ENCODE peak calls at places on chromosomes 12 and 14, in four cellular contexts. C is A549, J is SK-N-SH, X is H1. H is an unnamed sample.

GRCh38 chr14:65164068-65164824 is 61.9 kb upstream of the MAX start:
- DNase-seq in J (peak; percentile 63), X (no peak), C (peak; percentile 64), H (peak; percentile 43)

GRCh38 chr14:93702946-93703345 is 85.3 kb downstream of the PRIMA1 start:
- DNase-seq in J (no peak), C (no peak), X (no peak), H (no peak)

GRCh38 chr14:103485504-103485903 is 37.1 kb downstream of the CKB start:
- DNase-seq in J (no peak), C (no peak), X (no peak), H (no peak)

GRCh38 chr12:105466901-105467598 is 136.6 kb downstream of the C12orf75 start:
- DNase-seq in X (no peak), C (no peak), J (no peak), H (no peak)

GRCh38 chr14:95039993-95040348 is 117.4 kb downstream of the DICER1 start:
- DNase-seq in X (no peak), J (no peak), C (no peak), H (no peak)

GRCh38 chr12:25135531-25136154 is 59.3 kb downstream of the DNAI7 start:
- DNase-seq in J (no peak), X (no peak), C (no peak), H (peak; percentile 10)

GRCh38 chr12:117514016-117514415 is 152.6 kb upstream of the NOS1 start:
- DNase-seq in J (no peak), C (no peak), X (no peak), H (no peak)

GRCh38 chr14:95497561-95498011 is 18.9 kb downstream of the SYNE3 start:
- DNase-seq in J (peak; percentile 61), C (no peak), X (no peak), H (no peak)

GRCh38 chr14:39704581-39704980 is 272.3 kb upstream of the FBXO33 start:
- DNase-seq in C (no peak), X (no peak), J (no peak), H (no peak)

GRCh38 chr12:92108651-92109050 is 37.0 kb downstream of the BTG1 start:
- DNase-seq in X (no peak), C (no peak), J (peak; percentile 20), H (no peak)

GRCh38 chr12:82745807-82746206 is 59.1 kb downstream of the TMTC2 start:
- DNase-seq in X (no peak), C (no peak), J (no peak), H (no peak)
- TF ChIP-seq MAX in X (no peak), C (no peak), J (no peak), H (no peak)

GRCh38 chr12:57097554-57097835 is 8.6 kb downstream of the NAB2 start:
- DNase-seq in X (no peak), C (no peak), J (no peak), H (no peak)
- TF ChIP-seq EP300 in X (no peak), C (no peak), J (no peak), H (no peak)

DNA sequence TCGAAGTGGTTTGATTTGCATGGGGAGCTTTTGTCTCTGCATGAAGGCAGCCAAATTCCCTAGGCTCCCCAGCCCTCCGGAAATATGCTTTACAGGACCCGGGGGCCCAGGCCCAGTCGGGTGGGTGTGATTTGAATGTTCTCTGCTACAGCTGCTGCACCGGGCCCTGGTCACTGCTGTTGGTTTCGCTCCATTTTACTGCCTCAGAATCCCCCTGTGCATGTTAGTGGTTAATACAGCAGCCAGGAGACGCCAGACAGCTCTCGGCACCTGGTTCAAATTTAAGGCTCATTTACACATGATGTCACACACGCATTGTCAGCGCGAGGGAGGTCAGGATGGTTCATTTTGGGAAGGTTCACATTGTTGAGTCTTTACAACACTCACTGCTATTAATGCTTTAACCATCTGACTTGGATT is 99.6 kb downstream of the SLC38A6 start:
- DNase-seq in X (no peak), J (no peak), C (no peak), H (no peak)
- TF ChIP-seq MAX in X (no peak), J (no peak), C (no peak), H (no peak)

DNA sequence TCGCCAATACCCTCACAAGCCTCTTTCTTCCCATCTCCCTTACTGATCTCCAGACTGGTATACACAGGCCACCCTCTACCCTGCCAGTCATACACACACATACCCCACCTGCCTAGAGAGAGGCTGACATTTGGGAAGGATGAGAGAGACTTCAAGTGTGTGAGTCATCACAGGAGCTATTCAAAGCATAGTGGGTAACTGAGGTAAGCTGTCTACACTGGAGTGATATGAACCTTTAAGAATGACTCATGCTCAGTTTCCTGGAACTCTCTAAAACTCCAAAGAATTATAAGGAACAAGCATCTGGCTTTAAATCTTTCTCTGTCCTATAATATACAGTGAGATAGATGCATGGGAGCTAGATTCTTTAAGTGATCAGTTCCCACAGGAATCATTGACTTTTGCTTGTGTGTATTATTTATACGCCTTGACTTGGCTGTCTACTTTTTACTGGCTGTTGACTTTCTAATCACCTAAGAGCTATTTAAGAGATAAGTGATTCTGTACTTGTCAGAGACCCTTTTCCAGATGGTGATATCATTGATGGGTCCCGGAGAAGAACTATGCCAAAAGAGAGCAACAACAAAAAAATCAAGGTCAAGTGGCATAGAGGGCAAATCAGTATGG is 5.8 kb downstream of the IGF1 start:
- DNase-seq in J (no peak), X (no peak), C (no peak), H (no peak)
- TF ChIP-seq EP300 in J (peak; percentile 40), X (no peak), C (no peak), H (no peak)

DNA sequence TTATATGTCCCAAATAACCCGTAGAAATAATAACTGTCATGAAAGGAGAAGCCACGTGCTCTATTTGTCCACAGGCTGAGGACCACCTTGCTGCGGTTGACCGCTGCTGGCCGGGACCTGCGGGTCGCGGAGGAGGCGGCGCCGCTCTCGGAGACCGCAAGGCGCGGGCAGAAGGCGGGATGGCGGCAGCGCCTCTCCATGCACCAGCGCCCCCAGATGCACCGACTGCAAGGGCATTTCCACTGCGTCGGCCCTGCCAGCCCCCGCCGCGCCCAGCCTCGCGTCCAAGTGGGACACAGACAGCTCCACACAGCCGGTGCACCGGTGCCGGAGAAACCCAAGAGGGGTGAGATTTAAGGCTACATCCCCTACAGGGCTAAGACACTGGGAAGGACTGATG is 21.0 kb downstream of the RPGRIP1 start:
- DNase-seq in X (peak; percentile 19), J (peak; percentile 83), C (no peak), H (no peak)
- TF ChIP-seq MAX in X (peak; percentile 72), J (no peak), C (no peak), H (no peak)

GRCh38 chr14:54774824-54775223 is 127.8 kb downstream of the GCH1 start:
- DNase-seq in J (no peak), X (no peak), C (no peak), H (no peak)

GRCh38 chr14:54771411-54772027 is 131.1 kb downstream of the GCH1 start:
- DNase-seq in X (no peak), C (no peak), J (no peak), H (no peak)

GRCh38 chr14:54775486-54776100 is 127.0 kb downstream of the GCH1 start:
- DNase-seq in C (no peak), J (no peak), X (no peak), H (no peak)

GRCh38 chr14:54772451-54772881 is 130.2 kb downstream of the GCH1 start:
- DNase-seq in J (no peak), X (no peak), C (peak; percentile 18), H (no peak)

GRCh38 chr14:54773171-54774006 is 129.2 kb downstream of the GCH1 start:
- DNase-seq in X (peak; percentile 83), J (peak; percentile 91), C (peak; percentile 99), H (peak; percentile 78)
- TF ChIP-seq EP300 in X (peak; percentile 10), J (peak; percentile 93), C (peak; percentile 51), H (no peak)

DNA sequence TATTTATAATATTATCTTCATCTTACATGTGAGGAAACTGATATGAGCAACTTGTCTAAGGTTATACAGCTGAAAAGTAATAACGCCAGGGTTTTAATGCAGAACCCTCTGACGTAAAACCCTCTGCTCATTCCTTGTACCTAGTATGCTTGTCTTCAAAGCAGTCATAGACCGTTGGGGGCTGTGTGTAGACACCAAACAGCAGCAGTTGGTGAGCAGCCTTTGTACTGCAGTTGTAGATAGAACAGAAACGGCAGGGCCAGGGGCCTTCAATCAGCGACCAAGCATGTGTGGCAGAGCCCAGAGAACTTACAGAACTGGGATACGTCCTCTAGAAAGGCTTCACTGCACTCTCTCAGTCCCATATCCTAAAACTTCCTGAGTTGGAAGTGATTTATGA is 28.1 kb downstream of the EVL start:
- DNase-seq in C (no peak), X (no peak), J (no peak), H (no peak)
- TF ChIP-seq MAX in C (no peak), X (no peak), J (no peak), H (no peak)